ENCODE peak calls at places on chromosomes 16 and 17, in six cellular contexts. K is Caco-2, X is cardiac muscle cell, F is lower lobe of right lung, P is GM12865, J is suprapubic skin. L is an unnamed sample.

GRCh38 chr17:18248300-18248731 is 10.2 kb downstream of the FLII start:
- DNase-seq in J (no peak), P (peak), F (no peak), K (peak), X (peak), L (peak)

GRCh38 chr17:14451729-14452191 is 150.9 kb downstream of the HS3ST3B1 start:
- DNase-seq in P (no peak), J (no peak), X (no peak), K (peak), F (no peak), L (no peak)

GRCh38 chr16:53904533-53904932 is 200.6 kb downstream of the FTO start:
- DNase-seq in P (no peak), K (no peak), X (no peak), J (no peak), F (no peak), L (no peak)

GRCh38 chr17:48131216-48131824 is 23.8 kb downstream of the SNX11 start:
- DNase-seq in X (peak), P (peak), K (peak), J (no peak), F (no peak), L (peak)

GRCh38 chr16:47523342-47524006 is 62.3 kb downstream of the PHKB start:
- DNase-seq in K (no peak), P (peak), F (no peak), X (no peak), J (no peak), L (no peak)

GRCh38 chr16:49776085-49776501 is 79.8 kb downstream of the ZNF423 start:
- DNase-seq in K (no peak), F (no peak), X (peak), P (no peak), J (no peak), L (peak)

GRCh38 chr16:3606441-3606840 is 5.0 kb downstream of the SLX4 start:
- DNase-seq in F (no peak), K (no peak), X (no peak), J (no peak), P (no peak), L (no peak)

GRCh38 chr17:43410557-43411368 is 12.0 kb downstream of the ARL4D start:
- DNase-seq in K (no peak), P (no peak), F (no peak), J (no peak), X (no peak), L (no peak)

GRCh38 chr17:80769936-80770625 is 221.6 kb upstream of the CHMP6 start:
- DNase-seq in X (no peak), J (no peak), P (no peak), K (no peak), F (no peak), L (no peak)

GRCh38 chr17:75116681-75117080 is 6.9 kb downstream of the ARMC7 start:
- DNase-seq in J (no peak), P (no peak), F (no peak), K (no peak), X (no peak), L (no peak)

GRCh38 chr17:27973258-27974044 is 69.0 kb upstream of the NLK start:
- DNase-seq in P (no peak), F (no peak), X (no peak), J (no peak), K (no peak), L (no peak)

GRCh38 chr17:64470676-64471075 is 21.8 kb downstream of the MILR1 start:
- DNase-seq in K (no peak), F (no peak), X (no peak), J (no peak), P (no peak), L (no peak)

GRCh38 chr16:26795184-26795583 is 271.5 kb upstream of the C16orf82 start:
- DNase-seq in X (peak), P (peak), J (no peak), F (no peak), K (no peak), L (no peak)

GRCh38 chr17:78374189-78374588 is 4.3 kb upstream of the PGS1 start:
- DNase-seq in K (no peak), X (no peak), F (no peak), P (no peak), J (no peak), L (no peak)

GRCh38 chr17:40069751-40070643 is 7.2 kb downstream of the THRA start:
- DNase-seq in K (no peak), F (no peak), P (peak), X (no peak), J (no peak), L (peak)

GRCh38 chr17:57294075-57294474 is 37.8 kb downstream of the MSI2 start:
- DNase-seq in K (no peak), J (no peak), F (no peak), X (no peak), P (no peak), L (no peak)

GRCh38 chr16:48542020-48542473 is 67.9 kb downstream of the N4BP1 start:
- DNase-seq in F (peak), X (peak), P (peak), J (peak), K (no peak), L (peak)

GRCh38 chr16:68257251-68257905 is 6.9 kb upstream of the SLC7A6 start:
- DNase-seq in K (peak), J (no peak), P (peak), F (no peak), X (no peak), L (peak)

GRCh38 chr17:20073056-20073979 is 64.2 kb downstream of the SPECC1 start:
- DNase-seq in P (peak), J (no peak), K (no peak), F (peak), X (no peak), L (peak)

DNA sequence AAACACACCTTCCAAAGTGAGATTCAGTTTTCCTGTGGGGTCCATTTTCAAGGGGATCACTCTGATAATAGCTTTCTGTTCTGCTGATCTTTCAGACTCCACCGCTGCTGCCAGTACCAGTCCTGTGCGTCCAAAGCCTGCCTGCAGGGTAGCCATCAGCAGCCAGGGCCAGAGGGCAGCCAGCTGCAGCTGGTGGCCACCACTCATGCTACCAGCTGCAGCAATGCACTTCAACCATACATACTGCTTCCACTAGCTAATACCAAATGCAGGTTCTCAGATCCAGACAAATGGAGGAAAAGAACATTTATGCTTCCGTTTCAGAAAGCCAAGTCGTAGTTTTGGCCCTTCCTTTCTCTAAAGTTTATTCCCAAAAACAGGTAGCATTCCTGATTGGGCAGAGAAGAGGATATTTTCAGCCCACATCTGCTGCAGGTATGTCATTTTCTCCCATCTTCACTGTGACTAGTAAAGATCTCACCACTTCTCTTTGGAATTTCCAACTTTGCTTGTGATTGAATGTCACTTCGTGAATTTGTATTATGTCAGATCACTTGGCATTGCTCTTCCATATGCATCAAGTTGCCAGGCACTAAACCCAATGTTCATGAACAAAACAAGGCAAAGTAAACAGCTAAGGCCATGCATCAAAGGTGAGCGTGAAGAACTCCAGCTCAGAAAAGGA is 1.8 kb downstream of the RNF43 start:
- DNase-seq in J (no peak), P (peak), X (peak), K (peak), F (peak), L (no peak)
- TF ChIP-seq CTCF in J (no peak), P (no peak), X (no peak), K (no peak), F (no peak), L (no peak)

DNA sequence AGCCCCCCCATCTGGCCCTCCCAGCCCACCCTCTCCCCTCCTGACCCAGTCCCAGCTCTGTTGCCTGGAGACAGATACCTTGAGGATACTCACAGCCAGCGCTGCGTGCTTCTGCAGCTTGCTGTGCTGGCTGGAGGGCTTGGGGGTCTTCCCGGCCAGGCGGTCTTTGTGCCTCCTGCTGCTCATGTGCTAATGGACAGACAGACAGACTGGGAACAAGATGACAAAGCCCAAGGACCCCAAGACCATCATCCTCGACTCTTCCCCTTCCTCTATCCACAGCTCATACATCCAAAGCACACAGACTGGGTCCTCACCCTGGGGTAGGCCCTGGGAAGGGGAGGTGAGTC is 7.6 kb downstream of the NKIRAS2 start:
- DNase-seq in P (no peak), J (no peak), K (no peak), X (no peak), F (no peak), L (no peak)
- H3K4me3 ChIP-seq in P (no peak), J (no peak), K (no peak), X (no peak), F (no peak), L (no peak)

GRCh38 chr16:75532142-75532765 is 3.7 kb downstream of the CHST5 start:
- DNase-seq in F (no peak), P (no peak), K (peak), J (no peak), X (no peak), L (no peak)
- TF ChIP-seq CTCF in F (no peak), P (no peak), K (no peak), J (no peak), X (no peak), L (no peak)

GRCh38 chr16:71338632-71339031 is 19.9 kb upstream of the CALB2 start:
- DNase-seq in J (no peak), P (no peak), K (no peak), F (no peak), X (no peak), L (no peak)
- H3K4me3 ChIP-seq in J (no peak), P (no peak), K (no peak), F (no peak), X (no peak), L (no peak)

DNA sequence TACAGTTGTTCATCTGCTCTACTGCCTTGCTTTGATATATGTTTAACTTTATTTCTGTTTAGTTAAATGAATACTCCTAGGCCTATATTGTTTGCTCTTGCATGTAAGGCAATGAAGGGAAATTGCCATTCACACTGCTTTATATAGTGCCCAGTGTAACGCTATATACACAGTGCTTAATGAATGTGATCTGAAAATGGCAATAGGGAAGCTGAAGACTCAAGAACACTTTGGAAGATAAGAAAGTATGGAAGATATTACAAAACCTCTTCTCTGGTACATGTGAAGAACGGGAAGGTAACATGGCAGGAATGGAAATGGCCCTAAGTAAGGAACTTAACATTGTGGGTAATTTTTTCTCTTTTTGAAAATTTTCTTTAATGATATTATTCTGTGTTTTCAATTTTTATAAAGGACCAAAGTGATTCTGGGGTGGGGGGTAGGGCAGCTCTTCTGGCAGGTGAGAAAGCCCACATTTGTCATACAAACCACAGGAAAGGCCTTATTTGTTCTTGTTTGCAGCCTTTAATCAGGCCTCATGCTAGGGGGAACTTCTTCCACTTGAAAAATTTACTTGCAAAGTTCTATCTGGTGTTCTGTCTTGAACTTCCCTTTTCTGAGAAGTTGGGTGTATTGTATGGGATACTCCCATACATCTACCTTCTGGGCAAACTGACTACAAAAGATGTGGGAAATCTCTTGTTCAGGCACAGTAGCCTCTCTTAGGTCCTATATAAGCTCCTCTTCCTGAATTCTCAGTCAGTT is 100.8 kb upstream of the CORO6 start:
- DNase-seq in J (no peak), F (no peak), P (peak), X (no peak), K (no peak), L (no peak)
- TF ChIP-seq CTCF in J (no peak), F (no peak), P (no peak), X (no peak), K (no peak), L (no peak)

DNA sequence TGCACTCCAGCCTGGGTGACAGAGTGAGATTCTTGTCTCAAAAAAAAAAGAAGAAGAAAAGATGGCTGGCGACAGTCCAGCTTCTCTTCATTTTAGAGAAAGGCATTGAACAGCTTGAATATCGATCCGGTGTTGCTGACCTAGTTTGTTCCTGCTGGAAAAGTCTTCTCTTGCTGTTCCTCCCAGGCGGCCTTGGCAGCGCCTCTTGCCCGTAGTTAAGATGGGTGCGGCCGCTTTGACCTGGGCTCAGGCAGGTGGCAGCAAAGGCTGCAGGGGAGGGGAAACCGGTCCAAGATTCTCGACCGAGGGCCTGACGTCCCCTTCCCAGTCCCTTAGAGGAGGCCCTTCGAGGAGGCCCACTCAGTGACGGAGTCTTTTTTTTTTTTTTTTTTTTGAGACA is 3.8 kb upstream of the ZNF764 start:
- DNase-seq in P (no peak), X (no peak), F (no peak), J (no peak), K (no peak), L (no peak)
- H3K4me3 ChIP-seq in P (no peak), X (no peak), F (peak), J (peak), K (no peak), L (no peak)

GRCh38 chr16:20613471-20613887 is 37.3 kb upstream of the ACSM2B start:
- DNase-seq in F (no peak), X (no peak), P (no peak), J (no peak), K (no peak), L (no peak)
- TF ChIP-seq CTCF in F (no peak), X (no peak), P (no peak), J (no peak), K (no peak), L (no peak)

DNA sequence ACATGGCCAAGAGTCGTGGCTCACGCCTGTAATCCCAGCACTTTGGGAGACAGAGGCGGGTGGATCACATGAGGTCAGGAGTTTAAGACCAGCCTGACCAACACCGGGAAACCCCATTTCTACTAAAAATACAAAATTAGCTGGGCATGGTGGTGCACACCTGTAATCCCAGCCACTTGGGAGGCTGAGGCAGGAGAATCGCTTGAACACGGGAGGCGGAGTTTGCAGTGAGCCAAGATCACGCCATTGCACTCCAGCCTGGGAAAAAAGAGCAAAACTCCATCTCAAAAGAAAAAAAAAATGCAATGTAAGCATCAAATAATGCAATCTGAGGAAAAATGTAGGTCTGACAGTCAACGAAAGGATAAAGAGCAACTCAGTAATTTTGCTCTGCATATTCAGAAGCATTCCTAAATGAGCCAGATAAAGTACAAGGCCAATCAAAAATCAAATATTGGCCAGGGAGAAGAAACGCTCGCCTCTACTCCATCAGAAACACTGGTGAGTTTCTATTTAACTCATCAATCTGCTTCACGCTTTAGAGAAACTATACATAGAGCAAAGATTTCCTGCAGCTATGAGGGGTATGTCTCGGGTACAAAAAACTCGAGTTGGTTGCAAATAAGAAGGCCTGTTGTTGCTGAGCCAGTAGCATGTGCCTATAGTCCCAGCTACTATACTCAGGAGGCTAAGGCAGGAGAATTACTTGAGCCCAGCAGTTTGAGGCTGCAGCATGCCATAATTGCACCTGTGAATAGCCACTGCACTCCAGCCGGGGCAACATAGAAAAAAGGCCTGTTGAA is 3.7 kb downstream of the TXNDC11 start:
- DNase-seq in J (no peak), F (no peak), X (no peak), P (peak), K (no peak), L (no peak)
- H3K4me3 ChIP-seq in J (no peak), F (peak), X (no peak), P (peak), K (no peak), L (no peak)

DNA sequence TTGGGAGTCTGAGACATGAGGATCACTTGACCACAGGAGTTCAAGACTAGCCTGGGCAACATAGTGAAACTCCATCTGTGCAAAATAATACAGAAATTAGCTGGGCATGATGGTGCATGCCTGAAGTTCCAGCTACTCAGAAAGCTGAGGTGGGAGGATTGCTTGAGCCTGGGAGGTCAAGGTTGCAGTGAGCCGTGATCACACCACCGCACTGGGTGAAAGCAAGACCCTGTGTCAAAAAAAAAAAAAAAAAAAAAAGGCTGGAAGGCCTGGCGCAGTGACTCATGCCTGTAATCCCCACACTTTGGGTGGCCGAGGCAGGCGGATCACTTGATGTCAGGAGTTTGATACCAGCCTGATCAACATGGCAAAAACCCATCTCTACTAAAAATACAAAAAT is 8.1 kb downstream of the UBN1 start:
- DNase-seq in P (no peak), X (no peak), K (no peak), J (no peak), F (no peak), L (no peak)
- TF ChIP-seq CTCF in P (no peak), X (no peak), K (no peak), J (no peak), F (no peak), L (no peak)

GRCh38 chr16:30458561-30459394 is 13.1 kb upstream of the SEPHS2 start:
- DNase-seq in K (no peak), P (peak), F (peak), J (no peak), X (no peak), L (no peak)
- H3K4me3 ChIP-seq in K (no peak), P (peak), F (no peak), J (no peak), X (no peak), L (no peak)

L was measured in cardiac fibroblast.